ENCODE peak calls at places on chromosomes 12 and 14, in four cellular contexts. F, Q, M and J are unnamed samples.

GRCh38 chr12:75704664-75705063 is 193.3 kb upstream of the KRR1 start:
- DNase-seq in Q (no peak), M (no peak), F (no peak), J (no peak)

GRCh38 chr12:39619660-39620433 is at the start of gene ABCD2:
- DNase-seq in F (peak; percentile 73), Q (peak; percentile 47), M (peak; percentile 44), J (peak; percentile 68)

GRCh38 chr12:15856097-15856982 is 25.8 kb upstream of the STRAP start:
- DNase-seq in F (no peak), M (no peak), Q (peak; percentile 51), J (no peak)

GRCh38 chr12:85920324-85920947 is 46.3 kb downstream of the NTS start:
- DNase-seq in Q (peak; percentile 13), M (no peak), F (no peak), J (no peak)

GRCh38 chr12:131511803-131512564 is 198.9 kb upstream of the SFSWAP start:
- DNase-seq in Q (no peak), F (no peak), M (no peak), J (no peak)

GRCh38 chr12:5390174-5390799 is 41.6 kb upstream of the NTF3 start:
- DNase-seq in M (no peak), F (no peak), Q (no peak), J (no peak)

GRCh38 chr12:28974166-28974565 is 174.9 kb upstream of the FAR2 start:
- DNase-seq in M (no peak), Q (no peak), F (no peak), J (no peak)

GRCh38 chr12:72219937-72220336 is 52.2 kb upstream of the TRHDE start:
- DNase-seq in F (no peak), M (no peak), Q (no peak), J (no peak)

GRCh38 chr12:46702581-46703344 is 123.0 kb downstream of the SLC38A4 start:
- DNase-seq in Q (no peak), F (no peak), M (no peak), J (no peak)

GRCh38 chr14:80325112-80325511 is 113.8 kb upstream of the DIO2 start:
- DNase-seq in M (no peak), F (no peak), Q (no peak), J (no peak)

GRCh38 chr12:13196302-13196921 is at the start of gene EMP1:
- DNase-seq in F (peak; percentile 93), M (peak; percentile 41), Q (peak; percentile 74), J (peak; percentile 96)

GRCh38 chr12:47964102-47964723 is 817 bp downstream of the TMEM106C start:
- DNase-seq in Q (peak; percentile 18), F (no peak), M (no peak), J (peak; percentile 46)

GRCh38 chr14:104794641-104795467 is 694 bp downstream of the AKT1 start:
- DNase-seq in Q (no peak), M (no peak), F (no peak), J (no peak)

GRCh38 chr12:130665753-130666152 is 50.3 kb downstream of the RIMBP2 start:
- DNase-seq in Q (no peak), M (no peak), F (no peak), J (no peak)

GRCh38 chr14:75389679-75390078 is 38.1 kb upstream of the JDP2 start:
- DNase-seq in Q (no peak), F (no peak), M (no peak), J (no peak)

GRCh38 chr12:9649532-9649940 is 20.0 kb upstream of the CLEC2D start:
- DNase-seq in Q (peak; percentile 28), M (no peak), F (no peak), J (no peak)

GRCh38 chr12:90233168-90234100 is 524.8 kb upstream of the ATP2B1 start:
- DNase-seq in F (no peak), M (no peak), Q (no peak), J (no peak)

GRCh38 chr14:59028476-59029202 is 159.8 kb upstream of the DAAM1 start:
- DNase-seq in F (peak; percentile 64), Q (peak; percentile 100), M (no peak), J (peak; percentile 66)

GRCh38 chr12:3139760-3140159 is 62.6 kb downstream of the TSPAN9 start:
- DNase-seq in F (no peak), M (no peak), Q (no peak), J (no peak)

GRCh38 chr12:125092872-125093680 is 27.8 kb downstream of the AACS start:
- DNase-seq in F (peak; percentile 68), M (no peak), Q (no peak), J (peak; percentile 60)

GRCh38 chr12:47745485-47746041 is 13.1 kb downstream of the RAPGEF3 start:
- DNase-seq in Q (no peak), F (no peak), M (no peak), J (no peak)

GRCh38 chr14:50825307-50825706 is 5.7 kb downstream of the NIN start:
- DNase-seq in M (no peak), Q (no peak), F (no peak), J (no peak)

GRCh38 chr14:104830781-104831180 is 29.9 kb downstream of the ZBTB42 start:
- DNase-seq in F (no peak), M (no peak), Q (no peak), J (peak; percentile 8)

GRCh38 chr12:117118838-117119591 is 19.8 kb upstream of the TESC start:
- DNase-seq in F (no peak), Q (peak; percentile 35), M (no peak), J (no peak)

GRCh38 chr14:39435241-39435640 is 3.0 kb upstream of the FBXO33 start:
- DNase-seq in M (no peak), F (no peak), Q (no peak), J (no peak)